ENCODE peak calls at places on chromosomes 12 and 14, in ten cellular contexts. A is astrocyte, L is IMR-90, P is HCT116, J is GM23248, F is H9, Y is K562, T is PC-3, C is HepG2, R is fibroblast of lung. G is an unnamed sample.

GRCh38 chr14:100294213-100294962 is 11.9 kb downstream of the SLC25A29 start:
- DNase-seq in A (no peak), L (no peak), P (no peak), J (peak), F (no peak), Y (peak), T (no peak), C (no peak), R (no peak), G (no peak)

GRCh38 chr14:102507891-102508312 is 1.7 kb downstream of the ANKRD9 start:
- DNase-seq in A (no peak), L (no peak), P (no peak), J (no peak), F (peak), Y (no peak), T (no peak), C (no peak), R (no peak), G (no peak)

GRCh38 chr12:123106640-123107359 is 44.1 kb downstream of the PITPNM2 start:
- DNase-seq in A (no peak), L (no peak), P (no peak), J (no peak), F (peak), Y (peak), T (peak), C (no peak), R (no peak), G (no peak)

GRCh38 chr14:24372701-24373416 is 4.9 kb downstream of the NFATC4 start:
- DNase-seq in A (no peak), L (no peak), P (no peak), J (no peak), F (no peak), Y (no peak), T (no peak), C (no peak), R (peak), G (no peak)

GRCh38 chr12:110565919-110566871 is 16.9 kb downstream of the PPTC7 start:
- DNase-seq in A (no peak), L (no peak), P (no peak), J (no peak), F (no peak), Y (no peak), T (peak), C (peak), R (no peak), G (no peak)

GRCh38 chr12:48927261-48927660 is 2.0 kb upstream of the FKBP11 start:
- DNase-seq in A (peak), L (peak), P (no peak), J (no peak), F (no peak), Y (no peak), T (no peak), C (no peak), R (peak), G (peak)

GRCh38 chr12:44457465-44457864 is 418.6 kb downstream of the NELL2 start:
- DNase-seq in A (no peak), L (no peak), P (no peak), J (no peak), F (no peak), Y (no peak), T (no peak), C (no peak), R (no peak), G (no peak)

GRCh38 chr14:95156153-95156764 is 1.1 kb downstream of the DICER1 start:
- DNase-seq in A (peak), L (peak), P (no peak), J (peak), F (no peak), Y (peak), T (peak), C (no peak), R (peak), G (peak)

GRCh38 chr14:50001999-50002925 is 109.4 kb downstream of the ARF6 start:
- DNase-seq in A (no peak), L (no peak), P (no peak), J (no peak), F (no peak), Y (no peak), T (no peak), C (no peak), R (no peak), G (no peak)

GRCh38 chr12:22255097-22255496 is 79.4 kb downstream of the ST8SIA1 start:
- DNase-seq in A (peak), L (peak), P (no peak), J (peak), F (peak), Y (no peak), T (no peak), C (no peak), R (peak), G (peak)

GRCh38 chr12:115599251-115599811 is 678.2 kb downstream of the MED13L start:
- DNase-seq in A (peak), L (no peak), P (no peak), J (peak), F (peak), Y (no peak), T (no peak), C (no peak), R (no peak), G (peak)

GRCh38 chr14:74567219-74567618 is 44.8 kb downstream of the LTBP2 start:
- DNase-seq in A (no peak), L (no peak), P (no peak), J (no peak), F (no peak), Y (no peak), T (no peak), C (no peak), R (no peak), G (no peak)

GRCh38 chr12:104213952-104214351 is 1.6 kb upstream of the TXNRD1 start:
- DNase-seq in A (peak), L (peak), P (no peak), J (peak), F (no peak), Y (no peak), T (peak), C (no peak), R (peak), G (peak)

GRCh38 chr14:54890794-54891193 is 11.8 kb downstream of the GCH1 start:
- DNase-seq in A (no peak), L (no peak), P (no peak), J (no peak), F (no peak), Y (no peak), T (no peak), C (no peak), R (no peak), G (no peak)

GRCh38 chr12:93419388-93420034 is 22.2 kb downstream of the UBE2N start:
- DNase-seq in A (peak), L (peak), P (no peak), J (peak), F (no peak), Y (peak), T (peak), C (peak), R (peak), G (peak)

GRCh38 chr14:49249022-49249421 is 337.2 kb downstream of the RPS29 start:
- DNase-seq in A (peak), L (peak), P (no peak), J (peak), F (no peak), Y (no peak), T (peak), C (no peak), R (peak), G (no peak)

GRCh38 chr14:32171469-32171868 is 30.4 kb upstream of the RNU6-7 start:
- DNase-seq in A (no peak), L (no peak), P (no peak), J (no peak), F (no peak), Y (no peak), T (no peak), C (no peak), R (no peak), G (no peak)

GRCh38 chr14:92702441-92702918 is 45.9 kb downstream of the LGMN start:
- DNase-seq in A (no peak), L (no peak), P (no peak), J (no peak), F (no peak), Y (no peak), T (no peak), C (no peak), R (no peak), G (no peak)

GRCh38 chr14:62743569-62743968 is 301.7 kb downstream of the KCNH5 start:
- DNase-seq in A (no peak), L (no peak), P (no peak), J (no peak), F (no peak), Y (no peak), T (no peak), C (no peak), R (no peak), G (no peak)

GRCh38 chr12:25135531-25136154 is 59.3 kb downstream of the DNAI7 start:
- DNase-seq in A (no peak), L (no peak), P (peak), J (no peak), F (peak), Y (no peak), T (no peak), C (peak), R (no peak), G (no peak)

GRCh38 chr12:51622564-51622963 is 31.5 kb downstream of the SCN8A start:
- DNase-seq in A (peak), L (peak), P (no peak), J (peak), F (no peak), Y (no peak), T (peak), C (no peak), R (peak), G (peak)

GRCh38 chr14:104156142-104156541 is 17.8 kb downstream of the KIF26A start:
- DNase-seq in A (no peak), L (no peak), P (no peak), J (no peak), F (no peak), Y (no peak), T (no peak), C (no peak), R (no peak), G (no peak)

GRCh38 chr12:31922341-31923062 is 36.7 kb upstream of the RESF1 start:
- DNase-seq in A (peak), L (peak), P (peak), J (peak), F (no peak), Y (no peak), T (peak), C (peak), R (peak), G (no peak)

GRCh38 chr12:114691810-114692557 is 8.0 kb upstream of the TBX3 start:
- DNase-seq in A (no peak), L (no peak), P (no peak), J (no peak), F (peak), Y (no peak), T (peak), C (no peak), R (peak), G (no peak)

GRCh38 chr12:98646165-98646764 is 1.2 kb downstream of the APAF1 start:
- DNase-seq in A (peak), L (peak), P (peak), J (peak), F (no peak), Y (no peak), T (peak), C (peak), R (peak), G (peak)

GRCh38 chr14:81096656-81097055 is 124.1 kb downstream of the GTF2A1 start:
- DNase-seq in A (no peak), L (no peak), P (no peak), J (no peak), F (no peak), Y (no peak), T (no peak), C (no peak), R (no peak), G (no peak)

GRCh38 chr12:497501-498160 is 37.9 kb downstream of the B4GALNT3 start:
- DNase-seq in A (no peak), L (no peak), P (no peak), J (no peak), F (peak), Y (no peak), T (peak), C (no peak), R (no peak), G (no peak)

GRCh38 chr14:55957950-55958349 is 160.3 kb upstream of the PELI2 start:
- DNase-seq in A (peak), L (no peak), P (no peak), J (no peak), F (peak), Y (no peak), T (no peak), C (no peak), R (no peak), G (no peak)

GRCh38 chr12:111780615-111781014 is 13.9 kb downstream of the ALDH2 start:
- DNase-seq in A (no peak), L (no peak), P (no peak), J (no peak), F (no peak), Y (no peak), T (peak), C (no peak), R (no peak), G (no peak)

GRCh38 chr12:44618960-44619359 is 257.2 kb downstream of the NELL2 start:
- DNase-seq in A (no peak), L (no peak), P (no peak), J (no peak), F (no peak), Y (no peak), T (no peak), C (no peak), R (no peak), G (no peak)

GRCh38 chr14:21486640-21487087 is 9.7 kb downstream of the TOX4 start:
- DNase-seq in A (peak), L (peak), P (no peak), J (peak), F (no peak), Y (no peak), T (no peak), C (no peak), R (peak), G (peak)

GRCh38 chr12:69405466-69405865 is 45.9 kb downstream of the YEATS4 start:
- DNase-seq in A (peak), L (peak), P (peak), J (peak), F (no peak), Y (no peak), T (peak), C (peak), R (peak), G (peak)

GRCh38 chr14:20516921-20517320 is 11.6 kb downstream of the RNASE10 start:
- DNase-seq in A (peak), L (peak), P (no peak), J (peak), F (no peak), Y (no peak), T (peak), C (no peak), R (peak), G (peak)

GRCh38 chr14:70358631-70359030 is 852 bp downstream of the COX16 start:
- DNase-seq in A (peak), L (peak), P (no peak), J (peak), F (no peak), Y (peak), T (peak), C (no peak), R (peak), G (peak)

GRCh38 chr14:102050625-102051024 is 36.2 kb downstream of the HSP90AA1 start:
- DNase-seq in A (peak), L (peak), P (no peak), J (peak), F (no peak), Y (no peak), T (no peak), C (no peak), R (peak), G (peak)

GRCh38 chr12:89162704-89163261 is 189.5 kb downstream of the DUSP6 start:
- DNase-seq in A (peak), L (peak), P (peak), J (peak), F (no peak), Y (no peak), T (peak), C (no peak), R (peak), G (peak)

GRCh38 chr12:57803317-57803893 is 15.1 kb downstream of the AVIL start:
- DNase-seq in A (no peak), L (peak), P (peak), J (peak), F (peak), Y (peak), T (peak), C (peak), R (peak), G (peak)

GRCh38 chr14:106506901-106507305 is 980.5 kb downstream of the TMEM121 start:
- DNase-seq in A (no peak), L (no peak), P (no peak), J (no peak), F (no peak), Y (no peak), T (no peak), C (no peak), R (no peak), G (no peak)

GRCh38 chr14:22928237-22929103 is 706 bp downstream of the PRMT5 start:
- DNase-seq in A (no peak), L (no peak), P (no peak), J (peak), F (no peak), Y (no peak), T (peak), C (no peak), R (no peak), G (peak)

GRCh38 chr12:106239951-106240335 is 7.9 kb downstream of the CKAP4 start:
- DNase-seq in A (no peak), L (no peak), P (no peak), J (no peak), F (no peak), Y (no peak), T (no peak), C (no peak), R (no peak), G (no peak)

GRCh38 chr12:109099426-109100020 is 2.1 kb downstream of the UNG start:
- DNase-seq in A (peak), L (no peak), P (no peak), J (peak), F (no peak), Y (no peak), T (no peak), C (no peak), R (no peak), G (peak)

GRCh38 chr12:109097435-109098141 is at the start of gene UNG:
- DNase-seq in A (peak), L (peak), P (peak), J (peak), F (peak), Y (peak), T (peak), C (peak), R (peak), G (peak)

GRCh38 chr12:109098671-109099070 is 1.3 kb downstream of the UNG start:
- DNase-seq in A (peak), L (no peak), P (no peak), J (peak), F (no peak), Y (no peak), T (no peak), C (no peak), R (peak), G (peak)

GRCh38 chr12:109098142-109098652 is 800 bp downstream of the UNG start:
- DNase-seq in A (peak), L (peak), P (no peak), J (peak), F (no peak), Y (no peak), T (peak), C (no peak), R (peak), G (peak)

DNA sequence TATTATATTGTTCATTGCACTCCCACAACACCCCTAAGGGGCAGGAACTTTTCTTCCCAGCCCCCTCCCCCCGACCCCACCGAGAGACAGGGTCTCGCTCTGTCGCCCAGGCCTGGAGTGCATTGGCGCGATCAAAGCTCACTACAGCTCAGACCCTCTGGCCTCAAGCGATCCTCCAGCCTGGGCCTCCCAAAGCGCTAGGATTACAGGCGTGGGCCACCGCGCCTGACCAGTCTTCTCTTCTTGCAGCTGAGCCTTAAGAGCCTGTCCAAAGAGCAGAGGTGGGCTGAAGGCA is 310 bp upstream of the UNG start:
- DNase-seq in A (no peak), L (no peak), P (no peak), J (no peak), F (no peak), Y (no peak), T (no peak), C (no peak), R (no peak), G (no peak)
- H3K9ac ChIP-seq in A (peak), L (peak), P (peak), J (peak), F (peak), Y (peak), T (peak), C (peak), R (no peak), G (no peak)

GRCh38 chr12:53232641-53233538 is 881 bp upstream of the RARG start:
- DNase-seq in A (no peak), L (no peak), P (no peak), J (peak), F (peak), Y (peak), T (peak), C (no peak), R (peak), G (peak)
- H3K9ac ChIP-seq in A (peak), L (peak), P (peak), J (peak), F (no peak), Y (no peak), T (peak), C (no peak), R (no peak), G (peak)

GRCh38 chr14:105392161-105393090 is 5.9 kb upstream of the TEX22 start:
- DNase-seq in A (no peak), L (no peak), P (no peak), J (no peak), F (no peak), Y (no peak), T (no peak), C (no peak), R (no peak), G (no peak)
- H3K9ac ChIP-seq in A (no peak), L (no peak), P (no peak), J (no peak), F (no peak), Y (no peak), T (no peak), C (no peak), R (no peak), G (no peak)

DNA sequence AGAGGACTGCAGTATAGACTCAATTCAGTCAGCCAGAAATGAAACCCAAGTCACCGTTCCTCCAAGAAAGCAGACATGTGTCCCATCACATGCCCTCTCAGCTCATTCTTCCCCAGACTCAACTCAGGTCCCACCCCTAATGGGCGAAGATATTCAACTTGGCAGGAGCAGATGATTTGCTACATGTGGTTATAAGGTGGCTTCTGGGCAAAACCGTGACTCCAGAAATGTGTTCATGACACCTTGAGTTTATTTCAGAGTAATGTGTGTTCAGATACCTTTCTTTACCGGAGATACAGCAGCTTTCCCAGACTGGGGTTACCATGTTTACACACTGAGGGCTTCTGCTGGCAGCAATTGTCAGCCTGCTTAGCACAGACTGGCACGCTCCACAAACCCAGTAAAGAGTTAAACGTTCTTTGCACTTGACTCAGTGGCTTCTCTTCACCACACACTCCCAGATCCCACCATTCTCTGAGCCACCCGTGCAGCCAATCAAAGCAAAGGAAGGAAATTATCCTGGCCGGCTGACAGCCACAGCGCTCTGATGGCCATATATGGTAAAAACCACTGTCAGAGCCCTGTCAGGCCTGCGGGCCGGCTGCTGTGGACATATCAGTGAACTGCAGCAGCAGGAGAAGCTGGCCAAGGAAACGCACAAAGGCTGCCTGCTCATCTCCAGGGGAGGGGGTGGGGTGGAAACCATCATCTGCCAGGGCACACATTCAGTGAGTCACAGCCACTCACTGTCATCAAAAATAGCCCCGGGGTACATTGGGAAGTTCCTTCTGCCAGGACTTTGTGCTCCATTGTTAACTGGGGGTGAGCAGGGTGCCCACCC is 39.9 kb downstream of the CORO1C start:
- DNase-seq in A (peak), L (peak), P (peak), J (peak), F (peak), Y (peak), T (peak), C (peak), R (peak), G (peak)
- H3K9ac ChIP-seq in A (peak), L (peak), P (peak), J (peak), F (no peak), Y (peak), T (peak), C (peak), R (peak), G (peak)

DNA sequence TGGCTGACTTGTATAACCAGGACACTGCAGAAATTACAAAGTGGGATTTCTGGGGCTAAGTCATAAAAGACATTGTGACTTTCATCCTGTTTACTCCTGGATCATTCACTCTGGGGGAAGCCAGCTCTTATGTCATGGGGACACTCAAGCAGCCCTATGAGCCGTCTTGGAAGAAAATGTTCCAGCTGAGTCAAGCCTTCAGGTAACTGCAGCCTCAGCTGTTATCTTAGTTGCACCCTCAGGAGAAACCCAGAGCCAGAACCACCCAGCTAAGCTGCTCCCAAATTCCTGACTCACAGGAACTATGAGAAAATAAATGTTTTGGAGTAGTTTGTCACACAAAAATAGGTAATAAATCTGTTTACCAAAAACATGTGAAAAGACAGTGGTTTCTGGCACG is 43.1 kb upstream of the GXYLT1 start:
- DNase-seq in A (no peak), L (no peak), P (no peak), J (peak), F (no peak), Y (no peak), T (peak), C (no peak), R (no peak), G (no peak)
- H3K9ac ChIP-seq in A (no peak), L (no peak), P (no peak), J (no peak), F (no peak), Y (no peak), T (no peak), C (no peak), R (no peak), G (no peak)

GRCh38 chr14:64149921-64150320 is 144.2 kb downstream of the ESR2 start:
- DNase-seq in A (no peak), L (no peak), P (no peak), J (no peak), F (no peak), Y (no peak), T (no peak), C (no peak), R (no peak), G (no peak)
- H3K9ac ChIP-seq in A (no peak), L (no peak), P (no peak), J (no peak), F (no peak), Y (no peak), T (no peak), C (no peak), R (no peak), G (no peak)

G was measured in adipocyte.